ENCODE peak calls at places on chromosomes 4 and X, in ten cellular contexts. S is left ventricle myocardium inferior; Z is heart right ventricle; A is A549; T is coronary artery; H is GM23338; Q is CD4-positive, alpha-beta memory T cell; X is H9; M is uterus; B is substantia nigra. C is an unnamed sample.

GRCh38 chr4:109947457-109947856 is 34.8 kb downstream of the EGF start:
- DNase-seq in S (no peak), A (no peak), H (no peak), X (no peak), Z (no peak), M (no peak), Q (no peak), T (no peak), B (no peak), C (no peak)

GRCh38 chr4:138758876-138759275 is 256.7 kb upstream of the NOCT start:
- DNase-seq in Q (no peak), Z (no peak), S (no peak), T (no peak), H (no peak), B (no peak), A (no peak), M (no peak), X (no peak), C (no peak)

GRCh38 chrX:41759817-41760216 is 35.8 kb downstream of the GPR82 start:
- DNase-seq in A (no peak), Q (peak), M (no peak), H (peak), X (no peak), S (no peak), B (no peak), T (no peak), Z (no peak), C (no peak)

GRCh38 chr4:6591305-6591704 is 16.3 kb downstream of the MAN2B2 start:
- DNase-seq in T (no peak), Q (no peak), M (no peak), H (no peak), S (no peak), X (no peak), Z (no peak), B (no peak), A (no peak), C (no peak)

GRCh38 chr4:54941994-54942552 is 183.3 kb downstream of the KDR start:
- DNase-seq in A (no peak), M (no peak), X (no peak), H (no peak), Z (peak), S (peak), T (no peak), B (peak), Q (peak), C (no peak)

GRCh38 chr4:147755567-147756295 is 23.8 kb downstream of the ARHGAP10 start:
- DNase-seq in A (no peak), Q (no peak), X (no peak), S (no peak), H (no peak), B (no peak), Z (no peak), T (no peak), M (no peak), C (no peak)

GRCh38 chr4:168480991-168481588 is 798 bp upstream of the DDX60L start:
- DNase-seq in H (no peak), S (no peak), X (no peak), Q (peak), M (peak), T (no peak), Z (no peak), A (peak), B (no peak), C (peak)

GRCh38 chr4:95050980-95051688 is 293.4 kb downstream of the BMPR1B start:
- DNase-seq in X (peak), A (no peak), B (peak), Z (no peak), S (no peak), T (no peak), H (peak), M (no peak), Q (no peak), C (peak)

GRCh38 chr4:72846280-72847111 is 223.0 kb downstream of the COX18 start:
- DNase-seq in A (no peak), S (no peak), B (no peak), T (no peak), Z (no peak), X (peak), Q (no peak), M (no peak), H (peak), C (no peak)

GRCh38 chr4:147496500-147496899 is 15.6 kb downstream of the EDNRA start:
- DNase-seq in A (no peak), T (no peak), X (no peak), B (no peak), H (no peak), M (no peak), Z (no peak), S (no peak), Q (no peak), C (no peak)

GRCh38 chr4:141131738-141132688 is 1.3 kb downstream of the RNF150 start:
- DNase-seq in A (no peak), Z (peak), H (peak), Q (no peak), M (peak), T (no peak), S (peak), B (no peak), X (peak), C (peak)

GRCh38 chr4:95835672-95836071 is 4.2 kb upstream of the PDHA2 start:
- DNase-seq in M (no peak), B (no peak), H (peak), A (no peak), X (peak), S (no peak), T (no peak), Q (no peak), Z (no peak), C (no peak)

GRCh38 chrX:39900788-39901170 is 197.0 kb downstream of the BCOR start:
- DNase-seq in X (no peak), B (no peak), Z (no peak), A (no peak), S (no peak), Q (no peak), M (no peak), H (peak), T (no peak), C (no peak)
- H3K27ac ChIP-seq in X (no peak), B (no peak), Z (no peak), A (no peak), S (no peak), Q (no peak), M (no peak), H (no peak), T (no peak), C (no peak)

DNA sequence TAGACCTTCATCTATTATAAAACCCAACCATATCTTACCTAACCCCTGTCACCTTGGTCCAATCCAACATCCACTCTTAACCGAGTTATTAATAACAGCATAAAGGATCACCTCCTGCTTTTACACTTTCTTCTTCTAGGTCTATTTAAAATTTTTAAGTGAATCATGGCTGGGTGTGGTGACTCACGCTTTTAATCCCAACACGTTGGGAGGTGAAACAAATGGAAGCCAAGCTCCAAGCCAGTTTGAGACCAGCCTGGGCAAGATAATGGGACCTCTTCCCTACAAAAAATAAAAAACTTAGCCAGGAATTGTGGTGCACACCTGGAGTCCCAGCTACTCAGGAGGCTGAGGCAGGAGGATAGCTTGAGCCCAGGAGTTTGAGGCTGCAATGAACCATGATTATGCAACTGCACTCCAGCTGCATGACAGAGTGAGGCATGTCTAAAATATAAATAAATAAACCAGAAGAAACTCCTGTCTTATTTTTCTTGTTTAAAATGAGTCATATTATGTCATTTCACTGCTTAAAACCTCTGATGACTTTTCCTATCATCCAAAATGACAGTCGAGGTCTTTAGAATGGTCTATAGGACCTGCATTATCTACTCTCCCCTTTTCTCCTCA is 188.4 kb downstream of the GASK1B start:
- DNase-seq in S (no peak), Z (no peak), H (no peak), T (no peak), B (no peak), A (no peak), Q (no peak), X (no peak), M (no peak), C (no peak)
- H3K27ac ChIP-seq in S (no peak), Z (no peak), H (no peak), T (no peak), B (no peak), A (no peak), Q (no peak), X (no peak), M (no peak), C (no peak)

GRCh38 chr4:41517121-41517520 is 20.8 kb upstream of the LIMCH1 start:
- DNase-seq in M (no peak), T (no peak), S (no peak), X (no peak), A (no peak), B (no peak), Q (no peak), Z (no peak), H (no peak), C (no peak)
- H3K27ac ChIP-seq in M (no peak), T (no peak), S (no peak), X (no peak), A (no peak), B (no peak), Q (no peak), Z (no peak), H (no peak), C (no peak)

GRCh38 chr4:48175328-48175727 is 41.3 kb upstream of the TXK start:
- DNase-seq in M (no peak), H (peak), Q (no peak), B (no peak), X (peak), T (no peak), Z (no peak), S (no peak), A (no peak), C (no peak)

GRCh38 chr4:48180234-48180633 is 46.2 kb upstream of the TXK start:
- DNase-seq in A (no peak), S (no peak), B (no peak), Q (no peak), H (no peak), T (no peak), M (no peak), X (no peak), Z (no peak), C (no peak)

GRCh38 chr4:48173055-48173991 is 39.3 kb upstream of the TXK start:
- DNase-seq in H (peak), M (no peak), S (no peak), Q (no peak), B (no peak), T (no peak), A (peak), Z (no peak), X (peak), C (no peak)

GRCh38 chr4:48175806-48176205 is 41.8 kb upstream of the TXK start:
- DNase-seq in Z (no peak), B (no peak), M (no peak), T (no peak), H (no peak), X (no peak), Q (no peak), S (no peak), A (no peak), C (no peak)

DNA sequence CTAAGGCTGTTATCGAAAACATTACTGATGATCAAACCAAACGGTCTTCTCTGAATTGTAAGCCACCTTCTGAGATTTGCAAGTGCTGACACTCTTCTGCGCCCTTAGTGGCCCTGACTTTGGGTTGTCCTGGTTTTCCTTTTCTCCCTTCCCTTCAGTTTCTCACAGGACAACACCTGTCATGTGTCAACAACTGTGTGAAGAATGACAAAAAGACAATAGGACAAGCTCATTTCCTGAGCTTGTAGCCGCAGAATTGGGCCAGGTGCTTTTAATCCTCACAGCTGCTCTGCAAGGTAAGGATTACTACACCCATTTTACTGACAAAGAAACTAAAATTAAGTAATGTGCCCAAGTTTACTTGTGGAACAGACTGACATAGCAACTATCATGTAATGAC is 44.9 kb upstream of the TXK start:
- DNase-seq in S (no peak), B (no peak), A (no peak), H (peak), M (no peak), T (no peak), Q (no peak), Z (no peak), X (peak), C (no peak)
- H3K27ac ChIP-seq in S (no peak), B (no peak), A (no peak), H (peak), M (no peak), T (no peak), Q (no peak), Z (no peak), X (no peak), C (no peak)

DNA sequence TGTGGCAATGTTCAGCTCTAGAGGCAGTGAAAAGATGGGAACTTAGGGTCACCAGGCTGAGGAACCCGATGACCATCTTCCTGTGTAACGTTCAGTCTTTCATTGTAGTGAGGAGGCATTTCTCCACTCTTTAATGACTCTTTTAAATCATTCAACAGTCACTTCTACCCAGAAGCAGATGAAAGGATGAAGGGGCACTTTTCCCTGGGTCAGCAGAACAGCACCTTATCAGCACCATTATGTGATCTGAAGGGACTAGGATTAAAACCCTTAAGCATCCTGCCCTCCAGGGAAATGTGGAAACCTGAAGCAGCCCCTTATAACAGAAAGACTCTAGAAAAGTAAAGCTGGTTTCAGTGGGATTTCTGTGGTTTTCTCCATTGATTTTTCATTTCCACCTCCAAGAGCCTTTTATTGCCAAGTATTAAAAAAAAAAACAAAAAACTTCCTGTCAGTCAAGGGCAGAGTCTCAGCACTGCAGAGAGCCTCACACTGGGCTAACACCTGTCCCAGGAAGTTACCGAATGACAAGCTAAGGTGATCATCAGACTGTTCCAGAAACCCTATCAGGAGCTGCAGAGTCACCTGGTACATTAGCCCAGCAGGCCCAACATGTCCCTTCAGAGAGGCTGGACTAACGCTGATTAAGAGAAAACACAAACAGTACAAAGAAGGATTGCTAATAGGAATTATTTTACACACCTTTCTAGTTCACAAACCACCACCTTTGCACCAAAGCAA is 185.9 kb downstream of the SHROOM3 start:
- DNase-seq in M (no peak), T (no peak), B (no peak), Q (no peak), S (no peak), H (no peak), A (no peak), X (no peak), Z (no peak), C (no peak)
- H3K27ac ChIP-seq in M (no peak), T (peak), B (no peak), Q (no peak), S (no peak), H (no peak), A (no peak), X (no peak), Z (no peak), C (no peak)